ENCODE peak calls at places on chromosomes 16 and 17, in nine cellular contexts. J, O, L, G, N, M, I, B and U are unnamed samples.

GRCh38 chr16:88735121-88735520 is 28.8 kb downstream of the CTU2 start:
- DNase-seq in B (no peak), M (no peak), J (no peak), N (no peak), O (no peak), L (no peak), G (no peak), I (no peak), U (no peak)

GRCh38 chr16:24286713-24287405 is 30.7 kb downstream of the CACNG3 start:
- DNase-seq in I (no peak), J (no peak), O (no peak), L (no peak), M (no peak), G (no peak), B (no peak), N (no peak), U (no peak)

GRCh38 chr17:37388266-37388665 is 12.5 kb downstream of the C17orf78 start:
- DNase-seq in I (no peak), M (no peak), G (peak; percentile 88), L (no peak), N (no peak), J (no peak), B (no peak), O (no peak), U (peak; percentile 68)

GRCh38 chr17:29039764-29040598 is 3.0 kb upstream of the PIPOX start:
- DNase-seq in G (peak; percentile 80), B (no peak), O (no peak), L (peak; percentile 96), N (no peak), J (no peak), I (no peak), M (no peak), U (peak; percentile 95)

GRCh38 chr16:30397776-30398659 is 2.8 kb downstream of the ZNF48 start:
- DNase-seq in J (no peak), I (no peak), G (no peak), B (no peak), M (peak; percentile 76), L (no peak), O (no peak), N (no peak), U (no peak)

GRCh38 chr17:48546924-48547838 is 2.3 kb upstream of the HOXB2 start:
- DNase-seq in L (peak; percentile 46), I (no peak), O (no peak), M (no peak), G (peak; percentile 56), N (no peak), J (peak; percentile 53), B (no peak), U (peak; percentile 87)

GRCh38 chr17:31672161-31672819 is 186.8 kb downstream of the COPRS start:
- DNase-seq in J (no peak), I (no peak), L (no peak), N (no peak), M (no peak), B (no peak), O (no peak), G (no peak), U (no peak)

GRCh38 chr16:3971706-3972105 is 91.2 kb upstream of the CREBBP start:
- DNase-seq in B (no peak), N (peak; percentile 34), M (no peak), G (peak; percentile 47), O (no peak), L (no peak), I (no peak), J (no peak), U (peak; percentile 43)

GRCh38 chr17:9273334-9274118 is 252.2 kb downstream of the NTN1 start:
- DNase-seq in I (no peak), O (peak; percentile 35), M (no peak), L (peak; percentile 75), J (no peak), N (no peak), B (no peak), G (peak; percentile 52), U (peak; percentile 51)

GRCh38 chr16:89175280-89176146 is 4.0 kb downstream of the CDH15 start:
- DNase-seq in N (no peak), J (no peak), O (no peak), L (peak; percentile 29), G (no peak), I (no peak), B (no peak), M (no peak), U (no peak)

GRCh38 chr17:58086953-58087352 is 3.7 kb downstream of the DYNLL2 start:
- DNase-seq in N (no peak), L (no peak), B (no peak), J (no peak), I (no peak), O (no peak), G (no peak), M (no peak), U (no peak)

GRCh38 chr16:88978608-88979346 is 1.8 kb upstream of the CBFA2T3 start:
- DNase-seq in G (no peak), I (no peak), M (peak; percentile 90), J (no peak), L (no peak), O (no peak), B (no peak), N (no peak), U (no peak)

GRCh38 chr16:10883004-10883403 is 6.0 kb downstream of the CIITA start:
- DNase-seq in I (no peak), N (peak; percentile 30), M (no peak), J (no peak), G (no peak), B (peak; percentile 75), L (no peak), O (no peak), U (no peak)
- H3K4me1 ChIP-seq in I (peaks cover 18% of the 10 kb centered on the region), N (peaks cover 16% of the 10 kb centered on the region), M (peaks cover 98% of the 10 kb centered on the region), J (peaks cover 9% of the 10 kb centered on the region), G (no peaks in the 10 kb centered on the region), B (peaks cover 13% of the 10 kb centered on the region), L (no peaks in the 10 kb centered on the region), O (peaks cover 23% of the 10 kb centered on the region), U (peaks cover 4% of the 10 kb centered on the region)

GRCh38 chr17:74380959-74381808 is 13.9 kb downstream of the GPR142 start:
- DNase-seq in I (no peak), L (no peak), O (no peak), B (no peak), G (no peak), N (no peak), J (peak; percentile 65), M (no peak), U (no peak)

GRCh38 chr17:74374786-74375185 is 7.5 kb downstream of the GPR142 start:
- DNase-seq in J (no peak), G (no peak), L (no peak), M (no peak), N (no peak), O (no peak), B (no peak), I (no peak), U (no peak)

GRCh38 chr17:74383140-74383539 is 15.8 kb downstream of the GPR142 start:
- DNase-seq in L (no peak), G (no peak), N (no peak), O (no peak), B (no peak), J (no peak), M (no peak), I (no peak), U (no peak)

GRCh38 chr17:74380086-74380958 is 13.0 kb downstream of the GPR142 start:
- DNase-seq in L (peak; percentile 34), J (peak; percentile 71), G (no peak), O (peak; percentile 50), N (peak; percentile 40), I (no peak), B (peak; percentile 88), M (no peak), U (no peak)

DNA sequence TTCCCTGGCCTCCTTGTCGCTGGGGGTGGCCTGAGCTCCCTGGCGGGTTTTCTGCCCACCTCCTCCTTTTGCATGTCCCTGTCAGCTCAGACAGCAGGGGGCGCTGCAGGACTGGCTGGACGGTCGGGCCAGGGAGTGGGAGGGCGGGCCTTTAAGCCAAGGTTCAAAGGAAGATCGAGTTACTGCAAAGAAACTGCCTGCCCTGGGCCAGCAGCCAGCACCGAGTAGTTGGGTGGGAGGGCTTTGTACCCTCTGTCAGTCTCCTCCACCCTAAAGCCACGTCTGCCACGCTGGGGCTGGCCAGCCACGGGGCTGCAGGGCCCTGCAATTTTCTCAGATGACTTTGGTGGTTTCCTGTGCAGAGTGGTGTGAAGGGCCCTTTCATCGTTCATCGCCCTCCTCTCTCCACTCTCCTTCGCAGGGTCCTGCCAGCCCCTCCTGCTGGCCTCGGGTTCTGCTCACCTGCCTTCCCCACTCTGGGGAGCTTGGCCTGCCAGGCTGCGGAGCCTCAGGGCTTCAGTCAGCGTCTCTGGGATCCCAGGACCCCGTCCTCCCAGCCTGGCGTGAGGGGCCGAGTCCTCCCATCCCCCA is 12.3 kb downstream of the GPR142 start:
- DNase-seq in J (peak; percentile 98), I (peak; percentile 90), G (peak; percentile 47), L (peak; percentile 91), O (peak; percentile 93), M (peak; percentile 97), N (peak; percentile 95), B (peak; percentile 56), U (peak; percentile 62)
- H3K4me3 ChIP-seq in J (no peak overlapping the region), I (peak overlapping the region; percentile 63), G (no peak overlapping the region), L (no peak overlapping the region), O (peak overlapping the region; percentile 48), M (no peak overlapping the region), N (no peak overlapping the region), B (no peak overlapping the region), U (no peak overlapping the region)

DNA sequence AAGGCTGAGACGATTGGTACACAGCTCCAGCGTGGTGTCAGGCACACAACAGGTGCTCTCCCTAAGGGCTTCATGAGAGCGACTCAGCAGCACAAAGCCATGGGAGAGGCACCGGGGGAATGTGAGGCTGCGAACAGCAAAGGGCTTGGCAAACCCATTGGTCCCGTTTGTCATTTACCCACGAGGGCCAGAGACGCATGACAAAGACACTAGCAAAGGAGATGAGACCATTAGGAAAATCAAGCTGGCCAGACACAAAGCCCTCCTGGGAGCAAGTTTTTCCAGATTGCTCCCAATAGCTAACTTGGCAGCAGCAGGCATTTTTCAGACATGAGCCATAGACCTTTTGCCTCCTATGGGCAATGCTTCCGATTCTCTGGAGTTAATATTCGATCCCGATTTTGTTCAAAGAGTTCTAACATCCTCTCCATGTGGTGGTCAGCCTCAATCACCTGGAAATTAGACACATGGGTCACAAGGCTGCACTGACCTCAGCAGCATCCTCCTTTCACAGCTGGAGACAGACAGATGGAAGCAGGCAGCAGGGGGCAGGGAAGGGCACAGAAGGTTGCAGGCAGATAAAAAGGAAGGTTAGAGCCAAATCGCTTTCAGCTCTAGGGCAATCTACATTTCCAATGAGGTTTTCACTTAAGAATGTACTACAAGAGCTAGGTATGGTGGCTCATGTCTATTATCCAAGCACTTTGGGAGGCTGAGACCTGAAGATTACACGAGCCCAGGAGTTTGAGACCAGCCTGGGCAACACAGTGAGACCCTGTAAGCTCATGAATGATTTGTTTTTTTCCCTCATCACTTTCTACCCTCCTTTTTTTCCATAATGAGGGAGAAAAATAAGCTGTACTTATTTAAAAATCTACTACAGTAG is 38.1 kb downstream of the TK2 start:
- DNase-seq in J (no peak), L (peak; percentile 80), G (peak; percentile 72), B (peak; percentile 94), I (no peak), N (peak; percentile 58), M (no peak), O (no peak), U (peak; percentile 86)
- TF ChIP-seq CTCF in J (no peak), L (peak; percentile 10), G (no peak), B (no peak), I (no peak), N (no peak), M (peak; percentile 30), O (no peak), U (no peak)

DNA sequence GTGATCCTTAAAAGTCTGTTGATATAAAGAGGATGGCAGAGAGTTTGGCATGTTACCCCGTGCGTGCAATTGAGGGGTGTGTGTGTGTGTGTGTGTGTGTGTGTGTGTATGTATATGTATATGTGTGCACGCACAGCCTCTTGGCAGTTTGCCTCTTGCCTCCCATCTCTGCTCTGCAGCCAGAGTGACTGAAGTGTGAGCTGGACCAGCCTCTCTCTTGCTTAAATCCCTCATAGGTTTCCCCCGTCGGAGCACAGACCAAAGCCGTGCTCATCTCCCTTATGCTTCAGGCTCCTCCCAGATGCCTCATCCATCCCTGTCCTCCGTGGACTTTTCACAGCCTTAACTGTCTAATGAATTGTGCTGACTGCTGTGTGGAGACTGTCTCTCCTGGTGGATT is 413.5 kb downstream of the SNX29 start:
- DNase-seq in O (no peak), B (no peak), I (no peak), N (no peak), J (no peak), G (peak; percentile 71), L (no peak), M (no peak), U (peak; percentile 39)
- H3K4me1 ChIP-seq in O (peaks cover 4% of the 10 kb centered on the region), B (peaks cover 10% of the 10 kb centered on the region), I (no peaks in the 10 kb centered on the region), N (no peaks in the 10 kb centered on the region), J (no peaks in the 10 kb centered on the region), G (peaks cover 9% of the 10 kb centered on the region), L (no peaks in the 10 kb centered on the region), M (no peaks in the 10 kb centered on the region), U (peaks cover 4% of the 10 kb centered on the region)